ENCODE peak calls at places on chromosomes 2 and 18, in four cellular contexts. X is right lobe of liver, G is HCT116, U is transverse colon. B is an unnamed sample. For H3K36me3, the result is how much of the 10 kb centered on the place peaks cover.

GRCh38 chr2:112143150-112143549 is 5.0 kb downstream of the FBLN7 start:
- DNase-seq in X (no peak), G (no peak), U (no peak), B (no peak)

GRCh38 chr2:186841940-186842339 is 7.0 kb downstream of the ZSWIM2 start:
- DNase-seq in X (no peak), G (no peak), U (no peak), B (no peak)

GRCh38 chr2:12167525-12168317 is 421.3 kb downstream of the LPIN1 start:
- DNase-seq in X (no peak), G (no peak), U (peak), B (no peak)

GRCh38 chr18:21141678-21142422 is 30.2 kb upstream of the ROCK1 start:
- DNase-seq in X (no peak), G (no peak), U (no peak), B (no peak)

GRCh38 chr18:25921677-25922421 is 168.6 kb downstream of the SS18 start:
- DNase-seq in X (peak), G (peak), U (peak), B (peak)

GRCh38 chr2:129918604-129919003 is 60.9 kb upstream of the RAB6C start:
- DNase-seq in X (no peak), G (no peak), U (no peak), B (no peak)

GRCh38 chr18:10477121-10477862 is 22.9 kb downstream of the APCDD1 start:
- DNase-seq in X (no peak), G (no peak), U (no peak), B (no peak)

GRCh38 chr18:22705328-22705727 is 227.8 kb upstream of the RBBP8 start:
- DNase-seq in X (no peak), G (no peak), U (no peak), B (no peak)

GRCh38 chr2:216113572-216113971 is 4.4 kb downstream of the XRCC5 start:
- DNase-seq in X (no peak), G (no peak), U (no peak), B (no peak)
- H3K36me3 ChIP-seq in X (under half), G (under half), U (under half), B (under half)

GRCh38 chr2:209460151-209460761 is 36.4 kb downstream of the MAP2 start:
- DNase-seq in X (no peak), G (no peak), U (no peak), B (no peak)
- TF ChIP-seq POLR2A in X (no peak), G (no peak), U (no peak), B (no peak)

DNA sequence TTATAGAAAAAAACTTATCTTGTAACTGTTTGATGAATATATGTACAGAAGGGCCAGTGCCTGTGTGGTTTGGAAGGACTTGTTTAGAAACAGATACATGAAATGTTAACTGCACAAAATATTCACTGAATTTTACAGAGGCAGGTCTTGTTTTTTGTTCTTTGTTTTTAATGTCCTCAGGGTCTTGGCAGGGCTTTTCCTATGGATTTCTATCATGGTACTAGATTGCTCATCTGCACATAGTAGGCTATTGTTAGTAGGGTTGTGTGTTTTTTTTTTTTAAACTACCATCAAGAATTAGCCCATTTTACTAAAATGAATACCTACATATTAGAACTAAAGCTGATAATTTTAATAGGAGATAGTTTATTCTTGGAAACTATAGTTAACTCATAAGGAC is 3.5 kb downstream of the CABYR start:
- DNase-seq in X (no peak), G (no peak), U (no peak), B (no peak)
- H3K27ac ChIP-seq in X (no peak), G (no peak), U (no peak), B (no peak)

DNA sequence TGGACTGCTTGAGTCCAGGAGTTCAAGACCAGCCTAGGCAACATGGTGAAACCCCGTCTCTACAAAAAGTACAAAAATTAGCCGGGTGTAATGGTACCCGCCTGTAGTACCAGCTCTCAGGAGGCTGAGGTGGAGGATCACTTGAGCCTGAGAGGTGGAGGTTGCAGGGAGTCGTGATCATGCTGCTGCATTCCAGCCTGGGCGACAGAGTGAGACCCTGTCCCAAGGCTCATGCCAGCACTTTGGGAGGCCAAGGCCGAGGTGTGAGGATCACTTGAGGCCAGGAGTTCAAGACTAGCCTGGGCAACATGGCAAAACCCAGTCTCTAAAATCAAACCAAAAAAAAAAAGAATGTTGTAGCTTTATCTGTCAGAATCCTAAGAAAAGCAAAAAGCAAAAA is 25.4 kb downstream of the SMC6 start:
- DNase-seq in X (no peak), G (no peak), U (no peak), B (no peak)
- H3K36me3 ChIP-seq in X (under half), G (under half), U (half or more), B (under half)